ENCODE peak calls at places on chromosomes 4 and X, in six cellular contexts. A, K, O, P, M and V are unnamed samples.

GRCh38 chr4:173494013-173494970 is 35.7 kb downstream of the HAND2 start:
- DNase-seq in A (peak), K (peak), O (peak), P (no peak), M (peak), V (no peak)

GRCh38 chr4:82437285-82438005 is 7.1 kb downstream of the ENOPH1 start:
- DNase-seq in A (no peak), K (peak), O (peak), P (no peak), M (no peak), V (no peak)

GRCh38 chr4:7396186-7396585 is 38.5 kb downstream of the PSAPL1 start:
- DNase-seq in A (no peak), K (no peak), O (no peak), P (no peak), M (no peak), V (no peak)

GRCh38 chr4:156957558-156957957 is 14.0 kb downstream of the PDGFC start:
- DNase-seq in A (no peak), K (no peak), O (no peak), P (no peak), M (no peak), V (no peak)

GRCh38 chr4:51909236-51909703 is 66.3 kb downstream of the DCUN1D4 start:
- DNase-seq in A (no peak), K (no peak), O (no peak), P (no peak), M (no peak), V (no peak)

GRCh38 chrX:15416133-15416993 is 32.1 kb upstream of the VEGFD start:
- DNase-seq in A (no peak), K (peak), O (no peak), P (no peak), M (no peak), V (no peak)

GRCh38 chrX:69807400-69807799 is 191.5 kb downstream of the EDA start:
- DNase-seq in A (no peak), K (no peak), O (no peak), P (no peak), M (no peak), V (no peak)

GRCh38 chr4:183876268-183876934 is 28.7 kb upstream of the STOX2 start:
- DNase-seq in A (no peak), K (peak), O (peak), P (peak), M (peak), V (no peak)

GRCh38 chr4:155972098-155972497 is 18.4 kb upstream of the CTSO start:
- DNase-seq in A (no peak), K (peak), O (peak), P (no peak), M (peak), V (no peak)

GRCh38 chr4:171449082-171449481 is 364.1 kb upstream of the GALNTL6 start:
- DNase-seq in A (no peak), K (no peak), O (no peak), P (no peak), M (no peak), V (no peak)

GRCh38 chr4:76984788-76985211 is 35.2 kb downstream of the SEPTIN11 start:
- DNase-seq in A (no peak), K (peak), O (peak), P (peak), M (peak), V (no peak)

GRCh38 chr4:29560452-29560851 is 1159.7 kb upstream of the PCDH7 start:
- DNase-seq in A (no peak), K (no peak), O (peak), P (no peak), M (peak), V (no peak)